ENCODE peak calls at places on chromosome 22, in five cellular contexts. One of them, this sample, is unnamed.
A peak's percentile ranks its signal among the peaks of the same experiment; 100 is the strongest.

GRCh38 chr22:30728829-30729228 is 34.2 kb downstream of the OSBP2 start:
- DNase-seq in PC-3: no peak
- DNase-seq in AG04450: no peak
- DNase-seq in tibial nerve: no peak
- DNase-seq in A549: no peak
- DNase-seq in this sample: no peak

GRCh38 chr22:32618461-32619140 is 144.0 kb downstream of the FBXO7 start:
- DNase-seq in PC-3: no peak
- DNase-seq in AG04450: no peak
- DNase-seq in tibial nerve: peak; percentile 71
- DNase-seq in A549: no peak
- DNase-seq in this sample: no peak

GRCh38 chr22:45551310-45552016 is 48.8 kb downstream of the FBLN1 start:
- DNase-seq in PC-3: no peak
- DNase-seq in AG04450: no peak
- DNase-seq in tibial nerve: peak; percentile 35
- DNase-seq in A549: no peak
- DNase-seq in this sample: no peak

GRCh38 chr22:30305519-30305905 is 16.2 kb upstream of the CASTOR1 start:
- DNase-seq in PC-3: no peak
- DNase-seq in AG04450: no peak
- DNase-seq in tibial nerve: peak; percentile 67
- DNase-seq in A549: no peak
- DNase-seq in this sample: no peak

GRCh38 chr22:25148149-25148691 is 51.4 kb upstream of the CRYBB3 start:
- DNase-seq in PC-3: no peak
- DNase-seq in AG04450: no peak
- DNase-seq in tibial nerve: no peak
- DNase-seq in A549: no peak
- DNase-seq in this sample: no peak

GRCh38 chr22:26912985-26913384 is 255.6 kb downstream of the MIAT start:
- DNase-seq in PC-3: no peak
- DNase-seq in AG04450: no peak
- DNase-seq in tibial nerve: no peak
- DNase-seq in A549: no peak
- DNase-seq in this sample: no peak

GRCh38 chr22:33380789-33381530 is 322.8 kb upstream of the SYN3 start:
- DNase-seq in PC-3: peak; percentile 29
- DNase-seq in AG04450: peak; percentile 44
- DNase-seq in tibial nerve: no peak
- DNase-seq in A549: peak; percentile 6
- DNase-seq in this sample: peak; percentile 78

GRCh38 chr22:46593211-46593676 is 26.9 kb upstream of the GRAMD4 start:
- DNase-seq in PC-3: no peak
- DNase-seq in AG04450: no peak
- DNase-seq in tibial nerve: peak; percentile 48
- DNase-seq in A549: no peak
- DNase-seq in this sample: no peak

GRCh38 chr22:48309115-48309705 is 1518.5 kb downstream of the BRD1 start:
- DNase-seq in PC-3: no peak
- DNase-seq in AG04450: no peak
- DNase-seq in tibial nerve: no peak
- DNase-seq in A549: no peak
- DNase-seq in this sample: no peak

GRCh38 chr22:29683536-29683935 is 36.3 kb upstream of the CABP7 start:
- DNase-seq in PC-3: no peak
- DNase-seq in AG04450: no peak
- DNase-seq in tibial nerve: no peak
- DNase-seq in A549: no peak
- DNase-seq in this sample: no peak

GRCh38 chr22:23787600-23787896 is 782 bp downstream of the SMARCB1 start:
- DNase-seq in PC-3: no peak
- DNase-seq in AG04450: no peak
- DNase-seq in tibial nerve: no peak
- DNase-seq in A549: no peak
- DNase-seq in this sample: no peak

GRCh38 chr22:36329217-36330078 is 58.3 kb downstream of the MYH9 start:
- DNase-seq in PC-3: peak; percentile 95
- DNase-seq in AG04450: peak; percentile 94
- DNase-seq in tibial nerve: no peak
- DNase-seq in A549: peak; percentile 43
- DNase-seq in this sample: peak; percentile 79

GRCh38 chr22:29700206-29700948 is 19.4 kb upstream of the CABP7 start:
- DNase-seq in PC-3: no peak
- DNase-seq in AG04450: no peak
- DNase-seq in tibial nerve: no peak
- DNase-seq in A549: no peak
- DNase-seq in this sample: no peak

GRCh38 chr22:35455529-35455928 is 55.6 kb downstream of the MCM5 start:
- DNase-seq in PC-3: no peak
- DNase-seq in AG04450: no peak
- DNase-seq in tibial nerve: no peak
- DNase-seq in A549: no peak
- DNase-seq in this sample: no peak

GRCh38 chr22:47446331-47446730 is 683.9 kb downstream of the TBC1D22A start:
- DNase-seq in PC-3: no peak
- DNase-seq in AG04450: no peak
- DNase-seq in tibial nerve: no peak
- DNase-seq in A549: no peak
- DNase-seq in this sample: no peak

GRCh38 chr22:31155425-31155824 is 4.6 kb upstream of the RNF185 start:
- DNase-seq in PC-3: no peak
- DNase-seq in AG04450: peak; percentile 21
- DNase-seq in tibial nerve: no peak
- DNase-seq in A549: no peak
- DNase-seq in this sample: no peak

GRCh38 chr22:45934659-45935341 is 42.2 kb downstream of the WNT7B start:
- DNase-seq in PC-3: peak; percentile 96
- DNase-seq in AG04450: peak; percentile 71
- DNase-seq in tibial nerve: no peak
- DNase-seq in A549: peak; percentile 85
- DNase-seq in this sample: peak; percentile 68

GRCh38 chr22:41479671-41480396 is 10.9 kb downstream of the ACO2 start:
- DNase-seq in PC-3: no peak
- DNase-seq in AG04450: no peak
- DNase-seq in tibial nerve: no peak
- DNase-seq in A549: no peak
- DNase-seq in this sample: no peak
- TF ChIP-seq CTCF in PC-3: no peak
- TF ChIP-seq CTCF in AG04450: peak; percentile 18
- TF ChIP-seq CTCF in tibial nerve: no peak
- TF ChIP-seq CTCF in A549: no peak
- TF ChIP-seq CTCF in this sample: no peak

DNA sequence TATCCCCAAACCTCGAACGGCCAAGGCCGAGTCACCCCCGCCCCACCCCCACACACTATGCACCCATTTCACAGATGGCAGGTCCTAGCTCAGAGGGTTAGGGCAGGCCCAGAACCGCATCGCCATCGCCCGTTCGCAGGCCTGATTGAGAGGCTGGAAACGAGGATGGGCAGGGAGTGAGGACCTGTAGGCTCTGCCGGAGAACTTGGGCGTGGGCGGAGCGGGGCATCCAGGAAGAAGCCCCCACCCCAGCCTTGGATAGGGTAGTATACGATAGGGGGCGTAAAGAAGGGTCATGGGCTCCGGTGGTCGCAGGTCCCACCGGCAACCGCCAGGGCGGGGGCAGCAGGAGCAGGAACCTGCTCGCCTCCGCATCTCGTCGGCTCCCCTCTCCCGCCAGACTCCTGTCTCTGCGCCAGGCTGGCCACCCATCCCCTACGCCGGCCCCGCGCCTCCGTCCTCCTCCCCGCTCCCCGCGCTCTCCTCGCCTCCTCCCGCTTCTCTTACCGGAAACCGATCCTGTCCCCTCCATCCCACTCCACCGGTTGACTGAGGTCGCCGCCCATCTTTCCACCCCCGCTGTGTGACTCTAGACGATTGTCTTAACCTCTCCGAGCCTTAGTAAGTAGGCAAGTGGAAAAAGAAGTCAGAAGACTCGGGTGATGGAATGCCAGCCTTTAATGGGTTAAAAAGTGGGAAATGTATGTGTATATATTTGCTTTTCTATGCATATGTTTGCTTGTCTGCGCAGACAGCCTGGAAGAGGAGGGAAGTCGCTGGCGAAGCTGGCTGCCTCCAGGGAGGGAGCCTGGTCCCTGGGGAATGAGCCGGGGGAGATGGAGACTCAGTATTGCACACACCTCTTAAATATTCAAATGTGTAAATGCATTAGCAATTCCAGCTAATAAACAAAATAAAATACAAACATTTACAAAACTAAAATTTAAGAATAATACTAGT is 52.8 kb downstream of the CYTH4 start:
- DNase-seq in PC-3: peak; percentile 44
- DNase-seq in AG04450: no peak
- DNase-seq in tibial nerve: no peak
- DNase-seq in A549: no peak
- DNase-seq in this sample: no peak
- H3K4me3 ChIP-seq in PC-3: peak overlapping the region; percentile 57
- H3K4me3 ChIP-seq in AG04450: peak overlapping the region; percentile 17
- H3K4me3 ChIP-seq in tibial nerve: no peak overlapping the region
- H3K4me3 ChIP-seq in A549: peak overlapping the region; percentile 35
- H3K4me3 ChIP-seq in this sample: peak overlapping the region; percentile 3

GRCh38 chr22:49632199-49633009 is 195.3 kb downstream of the BRD1 start:
- DNase-seq in PC-3: peak; percentile 73
- DNase-seq in AG04450: no peak
- DNase-seq in tibial nerve: peak; percentile 26
- DNase-seq in A549: peak; percentile 67
- DNase-seq in this sample: no peak
- TF ChIP-seq CTCF in PC-3: peak; percentile 87
- TF ChIP-seq CTCF in AG04450: peak; percentile 65
- TF ChIP-seq CTCF in tibial nerve: peak; percentile 61
- TF ChIP-seq CTCF in A549: peak; percentile 80
- TF ChIP-seq CTCF in this sample: peak; percentile 80

GRCh38 chr22:19892249-19892879 is 37.7 kb upstream of the GNB1L start:
- DNase-seq in PC-3: no peak
- DNase-seq in AG04450: no peak
- DNase-seq in tibial nerve: no peak
- DNase-seq in A549: no peak
- DNase-seq in this sample: no peak
- H3K4me3 ChIP-seq in PC-3: peak overlapping the region; percentile 22
- H3K4me3 ChIP-seq in AG04450: no peak overlapping the region
- H3K4me3 ChIP-seq in tibial nerve: no peak overlapping the region
- H3K4me3 ChIP-seq in A549: no peak overlapping the region
- H3K4me3 ChIP-seq in this sample: no peak overlapping the region

GRCh38 chr22:20178922-20179227 is 28.0 kb upstream of the CCDC188 start:
- DNase-seq in PC-3: no peak
- DNase-seq in AG04450: no peak
- DNase-seq in tibial nerve: no peak
- DNase-seq in A549: no peak
- DNase-seq in this sample: no peak

GRCh38 chr22:20179455-20180244 is 28.8 kb upstream of the CCDC188 start:
- DNase-seq in PC-3: no peak
- DNase-seq in AG04450: no peak
- DNase-seq in tibial nerve: no peak
- DNase-seq in A549: no peak
- DNase-seq in this sample: no peak

GRCh38 chr22:20180640-20181039 is 29.8 kb upstream of the CCDC188 start:
- DNase-seq in PC-3: no peak
- DNase-seq in AG04450: no peak
- DNase-seq in tibial nerve: no peak
- DNase-seq in A549: no peak
- DNase-seq in this sample: no peak

GRCh38 chr22:20181194-20181931 is 30.5 kb upstream of the CCDC188 start:
- DNase-seq in PC-3: no peak
- DNase-seq in AG04450: no peak
- DNase-seq in tibial nerve: no peak
- DNase-seq in A549: no peak
- DNase-seq in this sample: no peak

DNA sequence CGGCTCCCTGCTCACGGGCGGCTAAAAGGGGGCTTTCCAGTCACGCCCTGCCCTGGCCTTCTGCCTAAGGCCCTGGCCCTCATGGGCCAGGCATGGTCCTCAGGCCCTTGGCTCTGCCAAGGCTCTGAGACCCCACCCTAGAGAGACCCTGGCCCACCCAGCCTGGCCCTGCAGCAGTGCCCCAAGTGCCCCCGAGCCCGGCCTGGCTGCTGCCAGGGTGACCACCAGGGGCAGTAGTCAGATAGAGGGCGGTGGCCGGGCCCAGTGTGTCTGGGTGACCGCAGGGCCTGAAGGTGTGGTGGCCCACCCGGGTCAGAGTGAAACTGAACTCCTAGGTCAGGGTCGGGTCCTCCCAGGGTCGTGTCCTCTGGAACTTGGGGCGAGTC is 29.4 kb upstream of the CCDC188 start:
- DNase-seq in PC-3: no peak
- DNase-seq in AG04450: no peak
- DNase-seq in tibial nerve: no peak
- DNase-seq in A549: no peak
- DNase-seq in this sample: no peak
- TF ChIP-seq CTCF in PC-3: peak; percentile 50
- TF ChIP-seq CTCF in AG04450: peak; percentile 14
- TF ChIP-seq CTCF in tibial nerve: no peak
- TF ChIP-seq CTCF in A549: no peak
- TF ChIP-seq CTCF in this sample: peak; percentile 35

GRCh38 chr22:19959043-19959586 is 17.5 kb upstream of the TXNRD2 start:
- DNase-seq in PC-3: no peak
- DNase-seq in AG04450: no peak
- DNase-seq in tibial nerve: peak; percentile 59
- DNase-seq in A549: no peak
- DNase-seq in this sample: no peak
- H3K4me3 ChIP-seq in PC-3: no peak overlapping the region
- H3K4me3 ChIP-seq in AG04450: peak overlapping the region; percentile 13
- H3K4me3 ChIP-seq in tibial nerve: no peak overlapping the region
- H3K4me3 ChIP-seq in A549: no peak overlapping the region
- H3K4me3 ChIP-seq in this sample: no peak overlapping the region

GRCh38 chr22:50191041-50191740 is 5.5 kb downstream of the TRABD start:
- DNase-seq in PC-3: no peak
- DNase-seq in AG04450: no peak
- DNase-seq in tibial nerve: no peak
- DNase-seq in A549: no peak
- DNase-seq in this sample: no peak

GRCh38 chr22:50189849-50190181 is 4.1 kb downstream of the TRABD start:
- DNase-seq in PC-3: peak; percentile 23
- DNase-seq in AG04450: no peak
- DNase-seq in tibial nerve: no peak
- DNase-seq in A549: no peak
- DNase-seq in this sample: no peak

GRCh38 chr22:50192056-50192824 is 6.5 kb downstream of the TRABD start:
- DNase-seq in PC-3: peak; percentile 68
- DNase-seq in AG04450: no peak
- DNase-seq in tibial nerve: no peak
- DNase-seq in A549: no peak
- DNase-seq in this sample: no peak

GRCh38 chr22:50189184-50189848 is 3.6 kb downstream of the TRABD start:
- DNase-seq in PC-3: no peak
- DNase-seq in AG04450: no peak
- DNase-seq in tibial nerve: no peak
- DNase-seq in A549: no peak
- DNase-seq in this sample: no peak

GRCh38 chr22:50190182-50190951 is 4.7 kb downstream of the TRABD start:
- DNase-seq in PC-3: peak; percentile 62
- DNase-seq in AG04450: no peak
- DNase-seq in tibial nerve: no peak
- DNase-seq in A549: peak; percentile 68
- DNase-seq in this sample: no peak
- TF ChIP-seq CTCF in PC-3: peak; percentile 50
- TF ChIP-seq CTCF in AG04450: peak; percentile 24
- TF ChIP-seq CTCF in tibial nerve: peak; percentile 42
- TF ChIP-seq CTCF in A549: peak; percentile 36
- TF ChIP-seq CTCF in this sample: peak; percentile 21

This sample was measured in AG09309.